ENCODE peak calls at places on chromosomes 13 and 19, in ten cellular contexts. One of them, this sample, is unnamed.

GRCh38 chr13:66689037-66689619 is 541.0 kb downstream of the PCDH9 start:
- DNase-seq in stimulated activated CD8-positive, alpha-beta memory T cell treated with anti-CD3 and anti-CD28 coated beads, Interleukin-7, amount 100 ng/mL, for 1 hour: no peak
- DNase-seq in omental fat pad: no peak
- DNase-seq in lower leg skin: no peak
- DNase-seq in fibroblast of villous mesenchyme: no peak
- DNase-seq in Daoy: no peak
- DNase-seq in pancreas: no peak
- DNase-seq in T-helper 2 cell: no peak
- DNase-seq in CD8-positive, alpha-beta T cell: no peak
- DNase-seq in NB4: no peak
- DNase-seq in this sample: peak; percentile 19

GRCh38 chr19:5435642-5436017 is 19.6 kb upstream of the ZNRF4 start:
- DNase-seq in fibroblast of villous mesenchyme: no peak
- DNase-seq in Daoy: no peak
- DNase-seq in T-helper 2 cell: no peak
- DNase-seq in NB4: no peak
- DNase-seq in lower leg skin: no peak
- DNase-seq in pancreas: no peak
- DNase-seq in omental fat pad: no peak
- DNase-seq in CD8-positive, alpha-beta T cell: no peak
- DNase-seq in stimulated activated CD8-positive, alpha-beta memory T cell treated with anti-CD3 and anti-CD28 coated beads, Interleukin-7, amount 100 ng/mL, for 1 hour: no peak
- DNase-seq in this sample: no peak

GRCh38 chr13:46797468-46798237 is 692 bp upstream of the ESD start:
- DNase-seq in fibroblast of villous mesenchyme: peak; percentile 68
- DNase-seq in pancreas: no peak
- DNase-seq in stimulated activated CD8-positive, alpha-beta memory T cell treated with anti-CD3 and anti-CD28 coated beads, Interleukin-7, amount 100 ng/mL, for 1 hour: no peak
- DNase-seq in Daoy: no peak
- DNase-seq in NB4: peak; percentile 20
- DNase-seq in lower leg skin: no peak
- DNase-seq in omental fat pad: no peak
- DNase-seq in CD8-positive, alpha-beta T cell: no peak
- DNase-seq in T-helper 2 cell: peak; percentile 5
- DNase-seq in this sample: no peak

GRCh38 chr13:26946675-26947342 is 186.2 kb upstream of the GPR12 start:
- DNase-seq in pancreas: no peak
- DNase-seq in lower leg skin: no peak
- DNase-seq in stimulated activated CD8-positive, alpha-beta memory T cell treated with anti-CD3 and anti-CD28 coated beads, Interleukin-7, amount 100 ng/mL, for 1 hour: no peak
- DNase-seq in omental fat pad: no peak
- DNase-seq in T-helper 2 cell: peak; percentile 55
- DNase-seq in CD8-positive, alpha-beta T cell: no peak
- DNase-seq in Daoy: peak; percentile 59
- DNase-seq in NB4: peak; percentile 89
- DNase-seq in fibroblast of villous mesenchyme: peak; percentile 81
- DNase-seq in this sample: peak; percentile 80

GRCh38 chr19:49896863-49897621 is at the start of gene IL4I1:
- DNase-seq in stimulated activated CD8-positive, alpha-beta memory T cell treated with anti-CD3 and anti-CD28 coated beads, Interleukin-7, amount 100 ng/mL, for 1 hour: peak; percentile 20
- DNase-seq in fibroblast of villous mesenchyme: peak; percentile 24
- DNase-seq in Daoy: peak; percentile 86
- DNase-seq in NB4: peak; percentile 51
- DNase-seq in lower leg skin: no peak
- DNase-seq in omental fat pad: no peak
- DNase-seq in CD8-positive, alpha-beta T cell: peak; percentile 33
- DNase-seq in pancreas: no peak
- DNase-seq in T-helper 2 cell: peak; percentile 81
- DNase-seq in this sample: peak; percentile 63

GRCh38 chr13:41145136-41145908 is 12.7 kb upstream of the KBTBD6 start:
- DNase-seq in lower leg skin: no peak
- DNase-seq in T-helper 2 cell: no peak
- DNase-seq in NB4: no peak
- DNase-seq in CD8-positive, alpha-beta T cell: no peak
- DNase-seq in Daoy: no peak
- DNase-seq in stimulated activated CD8-positive, alpha-beta memory T cell treated with anti-CD3 and anti-CD28 coated beads, Interleukin-7, amount 100 ng/mL, for 1 hour: no peak
- DNase-seq in pancreas: no peak
- DNase-seq in fibroblast of villous mesenchyme: peak; percentile 30
- DNase-seq in omental fat pad: no peak
- DNase-seq in this sample: no peak

GRCh38 chr19:5186293-5187050 is 154.1 kb downstream of the PTPRS start:
- DNase-seq in stimulated activated CD8-positive, alpha-beta memory T cell treated with anti-CD3 and anti-CD28 coated beads, Interleukin-7, amount 100 ng/mL, for 1 hour: no peak
- DNase-seq in NB4: no peak
- DNase-seq in T-helper 2 cell: no peak
- DNase-seq in fibroblast of villous mesenchyme: peak; percentile 33
- DNase-seq in omental fat pad: no peak
- DNase-seq in CD8-positive, alpha-beta T cell: no peak
- DNase-seq in lower leg skin: no peak
- DNase-seq in Daoy: peak; percentile 27
- DNase-seq in pancreas: no peak
- DNase-seq in this sample: no peak

GRCh38 chr19:50657672-50658437 is 8.6 kb downstream of the C19orf81 start:
- DNase-seq in NB4: peak; percentile 99
- DNase-seq in pancreas: peak; percentile 81
- DNase-seq in CD8-positive, alpha-beta T cell: peak; percentile 61
- DNase-seq in T-helper 2 cell: peak; percentile 90
- DNase-seq in lower leg skin: peak; percentile 94
- DNase-seq in omental fat pad: peak; percentile 66
- DNase-seq in stimulated activated CD8-positive, alpha-beta memory T cell treated with anti-CD3 and anti-CD28 coated beads, Interleukin-7, amount 100 ng/mL, for 1 hour: peak; percentile 56
- DNase-seq in Daoy: peak; percentile 100
- DNase-seq in fibroblast of villous mesenchyme: peak; percentile 92
- DNase-seq in this sample: peak; percentile 100

GRCh38 chr13:85347251-85347650 is 452.0 kb downstream of the SLITRK6 start:
- DNase-seq in fibroblast of villous mesenchyme: no peak
- DNase-seq in omental fat pad: no peak
- DNase-seq in NB4: no peak
- DNase-seq in CD8-positive, alpha-beta T cell: no peak
- DNase-seq in stimulated activated CD8-positive, alpha-beta memory T cell treated with anti-CD3 and anti-CD28 coated beads, Interleukin-7, amount 100 ng/mL, for 1 hour: no peak
- DNase-seq in T-helper 2 cell: no peak
- DNase-seq in lower leg skin: no peak
- DNase-seq in pancreas: no peak
- DNase-seq in Daoy: peak; percentile 28
- DNase-seq in this sample: no peak

GRCh38 chr13:43123856-43124255 is 100.5 kb downstream of the DNAJC15 start:
- DNase-seq in T-helper 2 cell: no peak
- DNase-seq in CD8-positive, alpha-beta T cell: no peak
- DNase-seq in lower leg skin: no peak
- DNase-seq in Daoy: no peak
- DNase-seq in stimulated activated CD8-positive, alpha-beta memory T cell treated with anti-CD3 and anti-CD28 coated beads, Interleukin-7, amount 100 ng/mL, for 1 hour: no peak
- DNase-seq in NB4: no peak
- DNase-seq in fibroblast of villous mesenchyme: no peak
- DNase-seq in pancreas: no peak
- DNase-seq in omental fat pad: no peak
- DNase-seq in this sample: no peak

GRCh38 chr19:47247308-47247990 is 8.9 kb upstream of the CCDC9 start:
- DNase-seq in omental fat pad: peak; percentile 63
- DNase-seq in lower leg skin: peak; percentile 97
- DNase-seq in T-helper 2 cell: peak; percentile 73
- DNase-seq in stimulated activated CD8-positive, alpha-beta memory T cell treated with anti-CD3 and anti-CD28 coated beads, Interleukin-7, amount 100 ng/mL, for 1 hour: peak; percentile 47
- DNase-seq in fibroblast of villous mesenchyme: peak; percentile 84
- DNase-seq in CD8-positive, alpha-beta T cell: peak; percentile 48
- DNase-seq in Daoy: peak; percentile 75
- DNase-seq in NB4: peak; percentile 96
- DNase-seq in pancreas: peak; percentile 93
- DNase-seq in this sample: peak; percentile 94

GRCh38 chr19:17243854-17244617 is 1.7 kb downstream of the NR2F6 start:
- DNase-seq in omental fat pad: no peak
- DNase-seq in fibroblast of villous mesenchyme: no peak
- DNase-seq in NB4: no peak
- DNase-seq in lower leg skin: peak; percentile 93
- DNase-seq in stimulated activated CD8-positive, alpha-beta memory T cell treated with anti-CD3 and anti-CD28 coated beads, Interleukin-7, amount 100 ng/mL, for 1 hour: no peak
- DNase-seq in CD8-positive, alpha-beta T cell: no peak
- DNase-seq in T-helper 2 cell: no peak
- DNase-seq in Daoy: peak; percentile 50
- DNase-seq in pancreas: peak; percentile 76
- DNase-seq in this sample: peak; percentile 66

GRCh38 chr19:50969413-50969760 is at the start of gene KLK6:
- DNase-seq in pancreas: no peak
- DNase-seq in Daoy: peak; percentile 50
- DNase-seq in fibroblast of villous mesenchyme: no peak
- DNase-seq in omental fat pad: no peak
- DNase-seq in T-helper 2 cell: no peak
- DNase-seq in CD8-positive, alpha-beta T cell: no peak
- DNase-seq in lower leg skin: no peak
- DNase-seq in NB4: no peak
- DNase-seq in stimulated activated CD8-positive, alpha-beta memory T cell treated with anti-CD3 and anti-CD28 coated beads, Interleukin-7, amount 100 ng/mL, for 1 hour: no peak
- DNase-seq in this sample: no peak

GRCh38 chr19:58581227-58582141 is 8.3 kb upstream of the MZF1 start:
- DNase-seq in pancreas: peak; percentile 89
- DNase-seq in lower leg skin: peak; percentile 96
- DNase-seq in NB4: peak; percentile 85
- DNase-seq in fibroblast of villous mesenchyme: peak; percentile 96
- DNase-seq in omental fat pad: peak; percentile 73
- DNase-seq in T-helper 2 cell: peak; percentile 92
- DNase-seq in CD8-positive, alpha-beta T cell: peak; percentile 83
- DNase-seq in stimulated activated CD8-positive, alpha-beta memory T cell treated with anti-CD3 and anti-CD28 coated beads, Interleukin-7, amount 100 ng/mL, for 1 hour: peak; percentile 81
- DNase-seq in Daoy: peak; percentile 67
- DNase-seq in this sample: no peak

GRCh38 chr19:31761281-31761913 is 412.2 kb upstream of the TSHZ3 start:
- DNase-seq in stimulated activated CD8-positive, alpha-beta memory T cell treated with anti-CD3 and anti-CD28 coated beads, Interleukin-7, amount 100 ng/mL, for 1 hour: no peak
- DNase-seq in pancreas: no peak
- DNase-seq in NB4: no peak
- DNase-seq in CD8-positive, alpha-beta T cell: no peak
- DNase-seq in fibroblast of villous mesenchyme: no peak
- DNase-seq in omental fat pad: no peak
- DNase-seq in Daoy: no peak
- DNase-seq in T-helper 2 cell: no peak
- DNase-seq in lower leg skin: no peak
- DNase-seq in this sample: no peak

GRCh38 chr13:50344717-50345116 is 329.5 kb downstream of the KCNRG start:
- DNase-seq in lower leg skin: no peak
- DNase-seq in pancreas: no peak
- DNase-seq in Daoy: no peak
- DNase-seq in CD8-positive, alpha-beta T cell: no peak
- DNase-seq in NB4: no peak
- DNase-seq in omental fat pad: no peak
- DNase-seq in T-helper 2 cell: no peak
- DNase-seq in fibroblast of villous mesenchyme: no peak
- DNase-seq in stimulated activated CD8-positive, alpha-beta memory T cell treated with anti-CD3 and anti-CD28 coated beads, Interleukin-7, amount 100 ng/mL, for 1 hour: no peak
- DNase-seq in this sample: no peak

GRCh38 chr13:40786568-40786996 is 2.8 kb upstream of the SLC25A15 start:
- DNase-seq in T-helper 2 cell: peak; percentile 51
- DNase-seq in NB4: peak; percentile 56
- DNase-seq in pancreas: no peak
- DNase-seq in lower leg skin: no peak
- DNase-seq in CD8-positive, alpha-beta T cell: no peak
- DNase-seq in fibroblast of villous mesenchyme: peak; percentile 76
- DNase-seq in stimulated activated CD8-positive, alpha-beta memory T cell treated with anti-CD3 and anti-CD28 coated beads, Interleukin-7, amount 100 ng/mL, for 1 hour: no peak
- DNase-seq in Daoy: no peak
- DNase-seq in omental fat pad: no peak
- DNase-seq in this sample: no peak

GRCh38 chr19:38033658-38034150 is 126.7 kb downstream of the SIPA1L3 start:
- DNase-seq in fibroblast of villous mesenchyme: no peak
- DNase-seq in NB4: no peak
- DNase-seq in pancreas: no peak
- DNase-seq in T-helper 2 cell: no peak
- DNase-seq in stimulated activated CD8-positive, alpha-beta memory T cell treated with anti-CD3 and anti-CD28 coated beads, Interleukin-7, amount 100 ng/mL, for 1 hour: no peak
- DNase-seq in Daoy: peak; percentile 64
- DNase-seq in omental fat pad: no peak
- DNase-seq in lower leg skin: no peak
- DNase-seq in CD8-positive, alpha-beta T cell: no peak
- DNase-seq in this sample: no peak

GRCh38 chr13:35765387-35765786 is 288.9 kb upstream of the MAB21L1 start:
- DNase-seq in CD8-positive, alpha-beta T cell: no peak
- DNase-seq in Daoy: no peak
- DNase-seq in T-helper 2 cell: no peak
- DNase-seq in stimulated activated CD8-positive, alpha-beta memory T cell treated with anti-CD3 and anti-CD28 coated beads, Interleukin-7, amount 100 ng/mL, for 1 hour: no peak
- DNase-seq in pancreas: no peak
- DNase-seq in fibroblast of villous mesenchyme: no peak
- DNase-seq in omental fat pad: no peak
- DNase-seq in lower leg skin: no peak
- DNase-seq in NB4: no peak
- DNase-seq in this sample: no peak

GRCh38 chr19:45172173-45172572 is 5.9 kb downstream of the TRAPPC6A start:
- DNase-seq in NB4: no peak
- DNase-seq in T-helper 2 cell: peak; percentile 71
- DNase-seq in CD8-positive, alpha-beta T cell: no peak
- DNase-seq in lower leg skin: peak; percentile 82
- DNase-seq in stimulated activated CD8-positive, alpha-beta memory T cell treated with anti-CD3 and anti-CD28 coated beads, Interleukin-7, amount 100 ng/mL, for 1 hour: no peak
- DNase-seq in Daoy: no peak
- DNase-seq in pancreas: no peak
- DNase-seq in omental fat pad: no peak
- DNase-seq in fibroblast of villous mesenchyme: no peak
- DNase-seq in this sample: no peak

GRCh38 chr19:41705393-41706174 is 2.8 kb upstream of the CEACAM5 start:
- DNase-seq in omental fat pad: no peak
- DNase-seq in Daoy: peak; percentile 51
- DNase-seq in lower leg skin: peak; percentile 76
- DNase-seq in fibroblast of villous mesenchyme: peak; percentile 5
- DNase-seq in NB4: peak; percentile 36
- DNase-seq in CD8-positive, alpha-beta T cell: no peak
- DNase-seq in pancreas: peak; percentile 60
- DNase-seq in T-helper 2 cell: peak; percentile 16
- DNase-seq in stimulated activated CD8-positive, alpha-beta memory T cell treated with anti-CD3 and anti-CD28 coated beads, Interleukin-7, amount 100 ng/mL, for 1 hour: no peak
- DNase-seq in this sample: peak; percentile 49

GRCh38 chr19:51784922-51785690 is 9.9 kb upstream of the FPR3 start:
- DNase-seq in pancreas: no peak
- DNase-seq in fibroblast of villous mesenchyme: peak; percentile 96
- DNase-seq in Daoy: peak; percentile 75
- DNase-seq in NB4: peak; percentile 94
- DNase-seq in omental fat pad: peak; percentile 58
- DNase-seq in T-helper 2 cell: peak; percentile 80
- DNase-seq in lower leg skin: peak; percentile 95
- DNase-seq in CD8-positive, alpha-beta T cell: no peak
- DNase-seq in stimulated activated CD8-positive, alpha-beta memory T cell treated with anti-CD3 and anti-CD28 coated beads, Interleukin-7, amount 100 ng/mL, for 1 hour: no peak
- DNase-seq in this sample: peak; percentile 98

GRCh38 chr19:30102239-30102638 is 160.2 kb downstream of the URI1 start:
- DNase-seq in pancreas: no peak
- DNase-seq in NB4: no peak
- DNase-seq in omental fat pad: no peak
- DNase-seq in CD8-positive, alpha-beta T cell: no peak
- DNase-seq in stimulated activated CD8-positive, alpha-beta memory T cell treated with anti-CD3 and anti-CD28 coated beads, Interleukin-7, amount 100 ng/mL, for 1 hour: no peak
- DNase-seq in Daoy: no peak
- DNase-seq in fibroblast of villous mesenchyme: no peak
- DNase-seq in lower leg skin: no peak
- DNase-seq in T-helper 2 cell: no peak
- DNase-seq in this sample: no peak

GRCh38 chr13:97142452-97142851 is 79.7 kb upstream of the MBNL2 start:
- DNase-seq in pancreas: peak; percentile 60
- DNase-seq in NB4: no peak
- DNase-seq in stimulated activated CD8-positive, alpha-beta memory T cell treated with anti-CD3 and anti-CD28 coated beads, Interleukin-7, amount 100 ng/mL, for 1 hour: no peak
- DNase-seq in Daoy: no peak
- DNase-seq in T-helper 2 cell: no peak
- DNase-seq in omental fat pad: no peak
- DNase-seq in CD8-positive, alpha-beta T cell: no peak
- DNase-seq in lower leg skin: no peak
- DNase-seq in fibroblast of villous mesenchyme: peak; percentile 43
- DNase-seq in this sample: peak; percentile 73

GRCh38 chr19:51295382-51296126 is 15.9 kb upstream of the IGLON5 start:
- DNase-seq in T-helper 2 cell: no peak
- DNase-seq in Daoy: no peak
- DNase-seq in NB4: no peak
- DNase-seq in omental fat pad: no peak
- DNase-seq in stimulated activated CD8-positive, alpha-beta memory T cell treated with anti-CD3 and anti-CD28 coated beads, Interleukin-7, amount 100 ng/mL, for 1 hour: no peak
- DNase-seq in CD8-positive, alpha-beta T cell: no peak
- DNase-seq in lower leg skin: peak; percentile 80
- DNase-seq in pancreas: no peak
- DNase-seq in fibroblast of villous mesenchyme: no peak
- DNase-seq in this sample: no peak

GRCh38 chr13:48891586-48891985 is 84.1 kb upstream of the FNDC3A start:
- DNase-seq in fibroblast of villous mesenchyme: peak; percentile 53
- DNase-seq in Daoy: peak; percentile 58
- DNase-seq in NB4: peak; percentile 50
- DNase-seq in CD8-positive, alpha-beta T cell: no peak
- DNase-seq in stimulated activated CD8-positive, alpha-beta memory T cell treated with anti-CD3 and anti-CD28 coated beads, Interleukin-7, amount 100 ng/mL, for 1 hour: no peak
- DNase-seq in T-helper 2 cell: no peak
- DNase-seq in omental fat pad: no peak
- DNase-seq in lower leg skin: peak; percentile 82
- DNase-seq in pancreas: no peak
- DNase-seq in this sample: no peak

GRCh38 chr19:35720648-35721047 is 2.8 kb downstream of the KMT2B start:
- DNase-seq in T-helper 2 cell: no peak
- DNase-seq in pancreas: no peak
- DNase-seq in Daoy: no peak
- DNase-seq in fibroblast of villous mesenchyme: no peak
- DNase-seq in lower leg skin: no peak
- DNase-seq in omental fat pad: no peak
- DNase-seq in NB4: no peak
- DNase-seq in CD8-positive, alpha-beta T cell: no peak
- DNase-seq in stimulated activated CD8-positive, alpha-beta memory T cell treated with anti-CD3 and anti-CD28 coated beads, Interleukin-7, amount 100 ng/mL, for 1 hour: no peak
- DNase-seq in this sample: no peak

GRCh38 chr13:93915269-93915809 is 564.1 kb downstream of the DCT start:
- DNase-seq in fibroblast of villous mesenchyme: peak; percentile 18
- DNase-seq in Daoy: no peak
- DNase-seq in pancreas: no peak
- DNase-seq in omental fat pad: no peak
- DNase-seq in CD8-positive, alpha-beta T cell: no peak
- DNase-seq in lower leg skin: no peak
- DNase-seq in T-helper 2 cell: no peak
- DNase-seq in stimulated activated CD8-positive, alpha-beta memory T cell treated with anti-CD3 and anti-CD28 coated beads, Interleukin-7, amount 100 ng/mL, for 1 hour: no peak
- DNase-seq in NB4: no peak
- DNase-seq in this sample: no peak